ENCODE peak calls at places on chromosome 2, in six cellular contexts. D, V, Q, H, K and Y are unnamed samples.

GRCh38 chr2:223012291-223012690 is 39.7 kb upstream of the KCNE4 start:
- DNase-seq in D (no peak), V (no peak), Q (no peak), H (no peak), K (no peak), Y (no peak)

GRCh38 chr2:12441750-12442626 is 274.7 kb upstream of the TRIB2 start:
- DNase-seq in D (no peak), V (no peak), Q (no peak), H (no peak), K (no peak), Y (no peak)

GRCh38 chr2:96747061-96747460 is 7.2 kb upstream of the LMAN2L start:
- DNase-seq in D (no peak), V (no peak), Q (no peak), H (no peak), K (no peak), Y (no peak)

GRCh38 chr2:2735041-2735440 is 404.0 kb upstream of the MYT1L start:
- DNase-seq in D (no peak), V (no peak), Q (no peak), H (no peak), K (no peak), Y (no peak)

GRCh38 chr2:650343-651310 is 26.6 kb downstream of the TMEM18 start:
- DNase-seq in D (no peak), V (no peak), Q (no peak), H (no peak), K (no peak), Y (no peak)

GRCh38 chr2:212013656-212014055 is 524.9 kb downstream of the ERBB4 start:
- DNase-seq in D (no peak), V (no peak), Q (no peak), H (no peak), K (no peak), Y (no peak)

GRCh38 chr2:188450740-188451480 is 159.2 kb downstream of the GULP1 start:
- DNase-seq in D (no peak), V (no peak), Q (no peak), H (no peak), K (no peak), Y (no peak)

GRCh38 chr2:197191177-197191947 is 119.2 kb downstream of the ANKRD44 start:
- DNase-seq in D (no peak), V (peak; percentile 39), Q (peak; percentile 59), H (peak; percentile 61), K (no peak), Y (peak; percentile 76)

GRCh38 chr2:74564222-74564621 is 9.7 kb downstream of the DOK1 start:
- DNase-seq in D (no peak), V (peak; percentile 92), Q (peak; percentile 43), H (no peak), K (no peak), Y (peak; percentile 39)

GRCh38 chr2:163756588-163756987 is 20.8 kb upstream of the FIGN start:
- DNase-seq in D (no peak), V (no peak), Q (no peak), H (no peak), K (no peak), Y (no peak)

GRCh38 chr2:65387017-65387416 is 45.4 kb downstream of the SPRED2 start:
- DNase-seq in D (no peak), V (no peak), Q (no peak), H (no peak), K (no peak), Y (no peak)

GRCh38 chr2:47639469-47639868 is 143.5 kb upstream of the MSH6 start:
- DNase-seq in D (no peak), V (peak; percentile 55), Q (no peak), H (no peak), K (no peak), Y (peak; percentile 44)

GRCh38 chr2:219596954-219597551 is 604 bp upstream of the STK11IP start:
- DNase-seq in D (no peak), V (peak; percentile 44), Q (no peak), H (peak; percentile 54), K (no peak), Y (peak; percentile 15)

GRCh38 chr2:28430790-28431418 is 38.2 kb downstream of the FOSL2 start:
- DNase-seq in D (no peak), V (no peak), Q (no peak), H (no peak), K (no peak), Y (no peak)